ENCODE peak calls at places on chromosome 14, in six cellular contexts. S is HCT116, R is esophagus muscularis mucosa, O is breast epithelium, K is tibial nerve, B is body of pancreas. C is an unnamed sample.
A peak's percentile ranks its signal among the peaks of the same experiment; 100 is the strongest.

GRCh38 chr14:95289323-95290010 is 30.2 kb downstream of the CLMN start:
- DNase-seq in R (no peak), S (no peak), B (no peak), O (peak; percentile 10), K (no peak), C (no peak)

GRCh38 chr14:62117718-62118164 is 355.5 kb downstream of the SNAPC1 start:
- DNase-seq in R (no peak), S (no peak), O (no peak), K (no peak), B (no peak), C (no peak)

GRCh38 chr14:32038876-32039275 is 38.2 kb upstream of the ARHGAP5 start:
- DNase-seq in S (no peak), O (no peak), B (no peak), K (no peak), R (no peak), C (no peak)

GRCh38 chr14:33567736-33568124 is 383.1 kb downstream of the EGLN3 start:
- DNase-seq in R (no peak), O (no peak), B (no peak), K (no peak), S (no peak), C (no peak)

GRCh38 chr14:29906256-29906885 is 21.3 kb downstream of the PRKD1 start:
- DNase-seq in K (no peak), R (no peak), B (peak; percentile 50), S (no peak), O (no peak), C (no peak)

GRCh38 chr14:70931008-70931407 is 23.7 kb downstream of the PCNX1 start:
- DNase-seq in K (no peak), R (no peak), S (no peak), B (no peak), O (no peak), C (no peak)

GRCh38 chr14:44316647-44317432 is 190.2 kb downstream of the FSCB start:
- DNase-seq in R (no peak), B (no peak), K (no peak), S (peak; percentile 86), O (no peak), C (no peak)

GRCh38 chr14:102076793-102077759 is 9.8 kb downstream of the HSP90AA1 start:
- DNase-seq in S (no peak), B (no peak), O (no peak), R (no peak), K (no peak), C (no peak)

GRCh38 chr14:89618821-89619551 is 202.0 kb upstream of the FOXN3 start:
- DNase-seq in B (peak; percentile 82), O (no peak), S (peak; percentile 13), R (no peak), K (peak; percentile 37), C (no peak)

GRCh38 chr14:21257395-21258193 is 11.6 kb downstream of the HNRNPC start:
- DNase-seq in O (no peak), S (no peak), B (no peak), K (no peak), R (no peak), C (no peak)

GRCh38 chr14:64764641-64765520 is 60.7 kb downstream of the PLEKHG3 start:
- DNase-seq in O (peak; percentile 52), R (no peak), K (peak; percentile 72), S (peak; percentile 44), B (peak; percentile 79), C (no peak)

GRCh38 chr14:75522224-75522764 is at the start of gene BATF:
- DNase-seq in S (no peak), K (peak; percentile 41), R (peak; percentile 92), O (no peak), B (no peak), C (no peak)

GRCh38 chr14:71319646-71320045 is 412.4 kb downstream of the PCNX1 start:
- DNase-seq in O (peak; percentile 28), R (no peak), K (no peak), S (no peak), B (no peak), C (no peak)

GRCh38 chr14:64069634-64070359 is 217.0 kb downstream of the SYNE2 start:
- DNase-seq in R (no peak), S (no peak), B (no peak), K (no peak), O (no peak), C (no peak)

DNA sequence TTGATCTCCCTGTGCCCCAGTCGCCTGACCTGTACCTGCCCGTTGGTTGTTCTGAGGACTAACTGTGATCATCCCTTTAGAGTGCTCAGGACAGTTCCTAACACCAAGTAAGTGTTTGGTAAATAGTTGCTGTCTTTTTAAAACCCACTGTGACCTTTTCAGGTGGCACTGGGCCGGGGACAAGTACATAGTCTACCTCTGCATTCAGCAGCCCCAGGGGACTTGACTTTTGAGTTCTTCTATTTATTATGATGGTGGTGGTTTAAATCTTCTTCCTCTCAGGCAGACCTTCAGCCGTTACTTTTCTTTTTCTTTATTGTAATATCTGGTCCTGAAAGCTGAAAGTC is 38.8 kb downstream of the EVL start:
- DNase-seq in S (no peak), R (no peak), B (no peak), K (no peak), O (no peak), C (no peak)
- H3K4me1 ChIP-seq in S (peaks cover 13% of the 10 kb centered on the region), R (peaks cover 74% of the 10 kb centered on the region), B (peaks cover 12% of the 10 kb centered on the region), K (peaks cover 27% of the 10 kb centered on the region), O (peaks cover 42% of the 10 kb centered on the region), C (peaks cover 62% of the 10 kb centered on the region)

GRCh38 chr14:68770553-68771286 is 22.1 kb downstream of the ZFP36L1 start:
- DNase-seq in S (no peak), R (no peak), K (no peak), O (no peak), B (no peak), C (no peak)

GRCh38 chr14:68770051-68770450 is 22.8 kb downstream of the ZFP36L1 start:
- DNase-seq in B (no peak), S (no peak), R (no peak), O (no peak), K (no peak), C (no peak)

GRCh38 chr14:68768316-68768715 is 24.6 kb downstream of the ZFP36L1 start:
- DNase-seq in R (no peak), K (no peak), B (no peak), S (no peak), O (no peak), C (no peak)

GRCh38 chr14:68766299-68767247 is 26.3 kb downstream of the ZFP36L1 start:
- DNase-seq in B (no peak), K (no peak), S (no peak), R (no peak), O (no peak), C (no peak)

DNA sequence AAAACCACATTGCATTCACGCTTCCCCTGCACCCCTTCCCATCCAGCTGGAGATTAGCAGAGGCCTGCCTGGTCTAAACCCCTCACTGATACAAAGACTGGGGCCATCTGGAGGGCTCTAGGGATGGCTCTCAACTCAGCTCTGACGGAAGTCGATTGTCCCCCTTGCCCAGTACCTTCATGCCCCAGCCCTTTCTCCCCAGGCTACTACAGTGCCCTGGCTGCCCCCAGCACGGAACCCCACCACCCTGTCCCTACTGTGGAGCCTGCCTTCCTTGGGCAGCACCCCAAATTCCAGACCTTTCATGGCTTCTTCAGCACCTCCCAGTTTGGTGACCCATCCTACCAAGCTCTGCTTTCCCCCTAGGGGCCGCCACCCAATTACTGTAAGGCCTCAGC is 25.6 kb downstream of the ZFP36L1 start:
- DNase-seq in R (no peak), S (no peak), O (no peak), B (no peak), K (no peak), C (no peak)
- TF ChIP-seq POLR2A in R (no peak), S (no peak), O (no peak), B (no peak), K (no peak), C (no peak)

GRCh38 chr14:35783699-35784098 is 25.4 kb downstream of the RALGAPA1 start:
- DNase-seq in R (no peak), K (no peak), O (no peak), S (no peak), B (no peak), C (no peak)
- TF ChIP-seq CTCF in R (no peak), K (no peak), O (no peak), S (no peak), B (no peak), C (no peak)

GRCh38 chr14:69043598-69044267 is 64.6 kb upstream of the ACTN1 start:
- DNase-seq in K (peak; percentile 51), B (no peak), R (no peak), S (no peak), O (peak; percentile 63), C (no peak)
- H3K4me1 ChIP-seq in K (peaks cover 50% of the 10 kb centered on the region), B (peaks cover 34% of the 10 kb centered on the region), R (peaks cover 72% of the 10 kb centered on the region), S (peaks cover 11% of the 10 kb centered on the region), O (peaks cover 37% of the 10 kb centered on the region), C (peaks cover 65% of the 10 kb centered on the region)

GRCh38 chr14:105292810-105293711 is 7.7 kb downstream of the BRF1 start:
- DNase-seq in O (no peak), K (no peak), S (no peak), B (no peak), R (no peak), C (no peak)
- TF ChIP-seq POLR2A in O (no peak), K (no peak), S (no peak), B (no peak), R (no peak), C (no peak)